ENCODE peak calls at places on chromosomes 2 and 18, in nine cellular contexts. O is naive thymus-derived CD4-positive, alpha-beta T cell; V is astrocyte; U is HCT116; W is psoas muscle; H is substantia nigra; P is heart right ventricle; X is testis; G is lower lobe of right lung. K is an unnamed sample.

GRCh38 chr2:8821276-8822217 is 15.9 kb downstream of the KIDINS220 start:
- DNase-seq in U (no peak), H (peak; percentile 20), G (no peak), X (no peak), P (peak; percentile 30), V (peak; percentile 18), W (peak; percentile 83), O (no peak), K (peak; percentile 41)

GRCh38 chr2:174325932-174326879 is 8.5 kb upstream of the SP9 start:
- DNase-seq in V (no peak), O (peak; percentile 40), H (no peak), G (peak; percentile 59), X (no peak), U (no peak), W (peak; percentile 57), P (peak; percentile 28), K (peak; percentile 54)

GRCh38 chr2:239025081-239025801 is 177.4 kb downstream of the TWIST2 start:
- DNase-seq in G (peak; percentile 41), U (no peak), V (peak; percentile 81), W (no peak), X (no peak), O (no peak), P (no peak), H (no peak), K (peak; percentile 31)

GRCh38 chr18:55220523-55220922 is 261.3 kb upstream of the CCDC68 start:
- DNase-seq in X (no peak), V (peak; percentile 35), H (no peak), P (no peak), W (no peak), O (no peak), U (no peak), G (no peak), K (no peak)

GRCh38 chr18:23380817-23381216 is 72.3 kb upstream of the RIOK3 start:
- DNase-seq in O (no peak), X (no peak), H (no peak), P (no peak), U (no peak), W (no peak), G (no peak), V (peak; percentile 85), K (no peak)

GRCh38 chr2:70902067-70902442 is 33.6 kb upstream of the ATP6V1B1 start:
- DNase-seq in O (no peak), W (no peak), V (peak; percentile 6), G (no peak), P (no peak), X (no peak), H (no peak), U (no peak), K (no peak)

GRCh38 chr18:61333271-61333745 is at the start of gene CDH20:
- DNase-seq in O (no peak), X (no peak), U (no peak), P (no peak), W (peak; percentile 56), V (no peak), H (peak; percentile 37), G (no peak), K (no peak)

GRCh38 chr2:119417898-119418297 is 13.8 kb upstream of the TMEM37 start:
- DNase-seq in X (no peak), O (no peak), H (no peak), P (no peak), V (no peak), W (no peak), G (no peak), U (no peak), K (no peak)

GRCh38 chr2:5696351-5696740 is 4.2 kb downstream of the SOX11 start:
- DNase-seq in X (no peak), U (no peak), H (no peak), P (no peak), W (peak; percentile 46), O (no peak), V (peak; percentile 17), G (no peak), K (no peak)

GRCh38 chr2:195594916-195595694 is 61.9 kb upstream of the SLC39A10 start:
- DNase-seq in H (no peak), X (no peak), O (no peak), P (no peak), G (no peak), V (no peak), W (no peak), U (no peak), K (no peak)

GRCh38 chr18:32469190-32469611 is 1.5 kb downstream of the GAREM1 start:
- DNase-seq in X (peak; percentile 41), U (peak; percentile 19), H (peak; percentile 5), O (no peak), W (peak; percentile 62), P (peak; percentile 33), G (peak; percentile 46), V (peak; percentile 15), K (no peak)

GRCh38 chr18:79577451-79578395 is 101.9 kb upstream of the CTDP1 start:
- DNase-seq in O (no peak), P (no peak), H (no peak), X (peak; percentile 53), G (peak; percentile 48), U (no peak), W (peak; percentile 46), V (peak; percentile 52), K (peak; percentile 63)
- H3K27ac ChIP-seq in O (no peak overlapping the region), P (peak overlapping the region; percentile 73), H (no peak overlapping the region), X (peak overlapping the region; percentile 30), G (no peak overlapping the region), U (no peak overlapping the region), W (no peak overlapping the region), V (no peak overlapping the region), K (no peak overlapping the region)

GRCh38 chr2:97996679-97997078 is 931 bp upstream of the TMEM131 start:
- DNase-seq in U (no peak), P (no peak), G (no peak), V (no peak), O (no peak), H (no peak), X (peak; percentile 21), W (no peak), K (no peak)
- H3K27ac ChIP-seq in U (peak overlapping the region; percentile 97), P (peak overlapping the region; percentile 97), G (peak overlapping the region; percentile 90), V (peak overlapping the region; percentile 98), O (peak overlapping the region; percentile 96), H (peak overlapping the region; percentile 96), X (peak overlapping the region; percentile 95), W (peak overlapping the region; percentile 99), K (peak overlapping the region; percentile 97)

GRCh38 chr2:156565066-156565710 is 129.0 kb downstream of the GPD2 start:
- DNase-seq in H (no peak), O (no peak), X (no peak), W (no peak), U (no peak), V (peak; percentile 98), P (no peak), G (no peak), K (no peak)

GRCh38 chr2:156563994-156564753 is 128.0 kb downstream of the GPD2 start:
- DNase-seq in V (no peak), U (no peak), X (no peak), O (no peak), G (no peak), H (no peak), P (no peak), W (no peak), K (no peak)

GRCh38 chr2:156562136-156562535 is 126.0 kb downstream of the GPD2 start:
- DNase-seq in G (no peak), X (no peak), U (no peak), V (no peak), W (no peak), P (no peak), H (no peak), O (no peak), K (no peak)

DNA sequence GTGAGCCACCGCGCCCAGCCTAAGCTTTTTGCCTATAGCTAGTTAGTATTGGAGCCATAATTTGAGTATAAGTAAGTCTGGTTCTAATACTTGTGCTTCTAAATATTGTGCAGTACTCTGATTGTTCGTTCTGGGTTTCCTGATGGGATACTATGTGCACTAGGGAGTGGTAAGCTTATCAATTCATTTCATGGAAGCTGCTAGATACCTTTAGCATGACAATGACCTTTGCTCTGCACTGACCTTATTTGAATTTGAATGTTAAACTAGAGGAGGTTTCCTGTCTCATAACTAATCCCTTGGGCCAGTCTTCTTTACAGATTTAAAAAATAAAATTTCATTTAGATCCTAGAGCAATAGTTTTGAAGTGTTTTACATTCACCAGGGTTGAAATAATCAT is 125.1 kb downstream of the GPD2 start:
- DNase-seq in U (no peak), V (no peak), G (no peak), O (no peak), W (no peak), H (no peak), P (no peak), X (no peak), K (no peak)
- H3K27ac ChIP-seq in U (no peak overlapping the region), V (no peak overlapping the region), G (no peak overlapping the region), O (no peak overlapping the region), W (no peak overlapping the region), H (no peak overlapping the region), P (no peak overlapping the region), X (no peak overlapping the region), K (no peak overlapping the region)

GRCh38 chr2:127220102-127220806 is at the start of gene CYP27C1:
- DNase-seq in V (peak; percentile 37), P (no peak), O (no peak), G (no peak), U (no peak), W (no peak), H (no peak), X (peak; percentile 28), K (no peak)

GRCh38 chr2:127217470-127218325 is 2.4 kb downstream of the CYP27C1 start:
- DNase-seq in H (no peak), U (peak; percentile 23), O (no peak), G (no peak), P (no peak), X (no peak), V (peak; percentile 32), W (no peak), K (no peak)

GRCh38 chr2:127220807-127221527 is 868 bp upstream of the CYP27C1 start:
- DNase-seq in G (no peak), X (no peak), O (no peak), P (no peak), U (no peak), H (no peak), W (no peak), V (peak; percentile 10), K (no peak)

GRCh38 chr2:127219716-127220090 is 396 bp downstream of the CYP27C1 start:
- DNase-seq in X (no peak), H (no peak), G (no peak), O (no peak), V (no peak), W (peak; percentile 61), U (no peak), P (no peak), K (peak; percentile 83)

DNA sequence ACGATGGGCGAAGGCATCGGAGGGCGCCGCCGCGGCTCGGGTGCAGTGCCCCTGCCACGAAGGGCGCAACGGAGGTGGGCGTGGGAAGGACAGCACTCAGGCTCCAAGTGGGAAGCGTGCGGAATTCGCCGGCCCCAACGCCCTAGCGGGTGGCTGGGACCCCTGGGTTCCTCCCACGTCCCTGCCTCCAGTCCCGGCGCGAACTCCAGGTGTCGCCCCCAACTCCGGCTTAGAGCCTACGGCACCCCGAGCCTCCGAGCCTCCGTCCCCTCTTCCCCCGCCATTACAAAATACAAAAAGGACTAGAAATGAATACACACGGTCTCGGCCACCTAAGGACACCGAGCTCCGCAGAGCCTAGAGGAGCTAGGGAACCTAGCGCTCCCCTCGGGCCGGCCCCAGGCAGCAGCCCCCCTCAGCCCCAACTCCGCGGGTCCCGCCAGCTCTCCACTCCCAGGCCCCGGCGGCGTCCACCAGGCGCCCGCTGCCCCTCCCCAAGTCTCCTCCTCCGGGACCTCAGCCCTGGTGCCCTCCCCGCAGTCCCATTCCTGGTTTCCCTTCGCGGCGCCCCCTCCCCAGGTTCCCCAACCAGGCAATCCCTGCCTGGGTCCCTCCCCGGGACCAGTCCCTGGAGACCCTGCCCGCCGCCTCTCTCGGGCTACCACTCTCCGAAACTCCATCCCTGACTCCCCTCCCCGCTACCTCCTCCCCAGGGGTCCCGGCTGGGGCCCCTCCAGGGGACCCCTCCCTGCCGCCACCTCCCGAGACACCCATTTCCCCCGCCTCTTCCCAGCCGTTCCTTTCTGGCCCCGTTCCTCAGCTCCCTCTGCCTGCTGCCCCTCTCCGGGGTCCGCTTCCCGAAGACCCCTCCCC is 1.0 kb downstream of the CYP27C1 start:
- DNase-seq in V (no peak), W (no peak), H (no peak), X (no peak), G (no peak), U (no peak), P (no peak), O (no peak), K (no peak)
- H3K27ac ChIP-seq in V (peak overlapping the region; percentile 41), W (no peak overlapping the region), H (no peak overlapping the region), X (no peak overlapping the region), G (no peak overlapping the region), U (no peak overlapping the region), P (no peak overlapping the region), O (no peak overlapping the region), K (no peak overlapping the region)

K was measured in left lung.